ENCODE peak calls at places on chromosomes 13 and 19, in seven cellular contexts. One of them, this sample, is unnamed.

GRCh38 chr13:112207124-112207523 is 140.2 kb downstream of the SOX1 start:
- DNase-seq in fibroblast of mammary gland: no peak
- DNase-seq in activated naive CD4-positive, alpha-beta T cell: no peak
- DNase-seq in brain microvascular endothelial cell: no peak
- DNase-seq in foreskin fibroblast: no peak
- DNase-seq in HL-60: no peak
- DNase-seq in hypothalamus: no peak
- DNase-seq in this sample: peak; percentile 20

GRCh38 chr19:13057744-13058143 is 44.9 kb downstream of the LYL1 start:
- DNase-seq in fibroblast of mammary gland: no peak
- DNase-seq in activated naive CD4-positive, alpha-beta T cell: no peak
- DNase-seq in brain microvascular endothelial cell: no peak
- DNase-seq in foreskin fibroblast: no peak
- DNase-seq in HL-60: no peak
- DNase-seq in hypothalamus: no peak
- DNase-seq in this sample: no peak

GRCh38 chr19:11475861-11476260 is 5.0 kb downstream of the ELAVL3 start:
- DNase-seq in fibroblast of mammary gland: no peak
- DNase-seq in activated naive CD4-positive, alpha-beta T cell: no peak
- DNase-seq in brain microvascular endothelial cell: no peak
- DNase-seq in foreskin fibroblast: no peak
- DNase-seq in HL-60: no peak
- DNase-seq in hypothalamus: no peak
- DNase-seq in this sample: no peak

GRCh38 chr13:31035162-31035951 is 102.9 kb downstream of the TEX26 start:
- DNase-seq in fibroblast of mammary gland: peak; percentile 57
- DNase-seq in activated naive CD4-positive, alpha-beta T cell: no peak
- DNase-seq in brain microvascular endothelial cell: no peak
- DNase-seq in foreskin fibroblast: peak; percentile 33
- DNase-seq in HL-60: no peak
- DNase-seq in hypothalamus: no peak
- DNase-seq in this sample: no peak

GRCh38 chr13:26880741-26881140 is 120.2 kb upstream of the GPR12 start:
- DNase-seq in fibroblast of mammary gland: peak; percentile 13
- DNase-seq in activated naive CD4-positive, alpha-beta T cell: no peak
- DNase-seq in brain microvascular endothelial cell: no peak
- DNase-seq in foreskin fibroblast: no peak
- DNase-seq in HL-60: no peak
- DNase-seq in hypothalamus: no peak
- DNase-seq in this sample: no peak

GRCh38 chr19:31639306-31639705 is 290.1 kb upstream of the TSHZ3 start:
- DNase-seq in fibroblast of mammary gland: peak; percentile 13
- DNase-seq in activated naive CD4-positive, alpha-beta T cell: no peak
- DNase-seq in brain microvascular endothelial cell: peak; percentile 44
- DNase-seq in foreskin fibroblast: no peak
- DNase-seq in HL-60: no peak
- DNase-seq in hypothalamus: no peak
- DNase-seq in this sample: no peak

GRCh38 chr13:39684531-39685137 is 29.2 kb downstream of the COG6 start:
- DNase-seq in fibroblast of mammary gland: peak; percentile 64
- DNase-seq in activated naive CD4-positive, alpha-beta T cell: no peak
- DNase-seq in brain microvascular endothelial cell: no peak
- DNase-seq in foreskin fibroblast: peak; percentile 49
- DNase-seq in HL-60: no peak
- DNase-seq in hypothalamus: no peak
- DNase-seq in this sample: peak; percentile 35

GRCh38 chr19:13986348-13986904 is 19.7 kb downstream of the RFX1 start:
- DNase-seq in fibroblast of mammary gland: peak; percentile 57
- DNase-seq in activated naive CD4-positive, alpha-beta T cell: peak; percentile 95
- DNase-seq in brain microvascular endothelial cell: peak; percentile 80
- DNase-seq in foreskin fibroblast: peak; percentile 87
- DNase-seq in HL-60: peak; percentile 99
- DNase-seq in hypothalamus: peak; percentile 52
- DNase-seq in this sample: peak; percentile 93

GRCh38 chr19:3687774-3688706 is 12.2 kb downstream of the PIP5K1C start:
- DNase-seq in fibroblast of mammary gland: no peak
- DNase-seq in activated naive CD4-positive, alpha-beta T cell: no peak
- DNase-seq in brain microvascular endothelial cell: no peak
- DNase-seq in foreskin fibroblast: no peak
- DNase-seq in HL-60: no peak
- DNase-seq in hypothalamus: no peak
- DNase-seq in this sample: peak; percentile 58

GRCh38 chr19:756232-756631 is 5.3 kb downstream of the MISP start:
- DNase-seq in fibroblast of mammary gland: peak; percentile 78
- DNase-seq in activated naive CD4-positive, alpha-beta T cell: no peak
- DNase-seq in brain microvascular endothelial cell: peak; percentile 62
- DNase-seq in foreskin fibroblast: peak; percentile 33
- DNase-seq in HL-60: no peak
- DNase-seq in hypothalamus: no peak
- DNase-seq in this sample: peak; percentile 80

GRCh38 chr13:93900735-93901134 is 578.7 kb downstream of the DCT start:
- DNase-seq in fibroblast of mammary gland: no peak
- DNase-seq in activated naive CD4-positive, alpha-beta T cell: no peak
- DNase-seq in brain microvascular endothelial cell: no peak
- DNase-seq in foreskin fibroblast: peak; percentile 36
- DNase-seq in HL-60: no peak
- DNase-seq in hypothalamus: no peak
- DNase-seq in this sample: no peak

This sample was measured in mesendoderm.